ENCODE peak calls at places on chromosomes 12 and 14, in five cellular contexts. D, C, M, B and K are unnamed samples.

GRCh38 chr12:25301798-25302197 is 51.1 kb upstream of the KRAS start:
- DNase-seq in B (peak; percentile 17), C (no peak), M (no peak), D (no peak), K (no peak)

GRCh38 chr14:92093320-92093719 is 13.1 kb downstream of the ATXN3 start:
- DNase-seq in C (peak; percentile 13), D (no peak), B (no peak), M (no peak), K (no peak)

GRCh38 chr12:89882051-89882450 is 173.4 kb upstream of the ATP2B1 start:
- DNase-seq in B (peak; percentile 27), C (peak; percentile 65), M (no peak), D (peak; percentile 18), K (no peak)

GRCh38 chr12:50234347-50234746 is 49.0 kb downstream of the LIMA1 start:
- DNase-seq in B (peak; percentile 56), D (peak; percentile 71), C (peak; percentile 56), M (no peak), K (no peak)

GRCh38 chr12:46455648-46456352 is 83.2 kb upstream of the SLC38A2 start:
- DNase-seq in C (no peak), B (peak; percentile 35), M (no peak), D (peak; percentile 52), K (no peak)

GRCh38 chr14:101885254-101885576 is 79.2 kb upstream of the DYNC1H1 start:
- DNase-seq in C (no peak), M (no peak), B (no peak), D (no peak), K (no peak)

GRCh38 chr12:110012137-110012536 is 12.9 kb downstream of the ANKRD13A start:
- DNase-seq in M (no peak), D (no peak), C (peak; percentile 46), B (peak; percentile 27), K (no peak)

GRCh38 chr14:68955164-68955921 is 23.8 kb downstream of the ACTN1 start:
- DNase-seq in D (no peak), C (no peak), B (no peak), M (no peak), K (no peak)

GRCh38 chr12:51922146-51922545 is 14.8 kb downstream of the ACVRL1 start:
- DNase-seq in B (no peak), M (no peak), C (no peak), D (no peak), K (no peak)

GRCh38 chr12:88947486-88948043 is 367.3 kb upstream of the KITLG start:
- DNase-seq in C (no peak), M (no peak), D (no peak), B (no peak), K (no peak)

GRCh38 chr14:105197274-105197673 is 16.2 kb upstream of the NUDT14 start:
- DNase-seq in M (no peak), C (peak; percentile 30), B (peak; percentile 73), D (no peak), K (no peak)

GRCh38 chr12:49825971-49826421 is 2.2 kb downstream of the NCKAP5L start:
- DNase-seq in B (peak; percentile 74), M (no peak), C (no peak), D (no peak), K (no peak)

GRCh38 chr12:107817250-107817649 is 42.7 kb downstream of the ASCL4 start:
- DNase-seq in B (no peak), C (no peak), D (no peak), M (no peak), K (no peak)

GRCh38 chr12:13252616-13253015 is 56.1 kb downstream of the EMP1 start:
- DNase-seq in D (no peak), B (no peak), C (no peak), M (no peak), K (no peak)

GRCh38 chr12:45725631-45726593 is 3.6 kb upstream of the ARID2 start:
- DNase-seq in B (peak; percentile 64), D (peak; percentile 46), C (peak; percentile 28), M (no peak), K (no peak)

GRCh38 chr12:78457951-78458350 is 406.6 kb upstream of the SYT1 start:
- DNase-seq in B (peak; percentile 46), M (no peak), C (no peak), D (peak; percentile 55), K (no peak)

GRCh38 chr12:131681257-131681620 is 29.7 kb upstream of the SFSWAP start:
- DNase-seq in C (no peak), M (no peak), B (no peak), D (no peak), K (no peak)

GRCh38 chr14:22549981-22550670 is 38.9 kb downstream of the DAD1 start:
- DNase-seq in C (peak; percentile 88), D (peak; percentile 97), M (no peak), B (peak; percentile 66), K (no peak)

GRCh38 chr14:24066490-24067132 is 4.8 kb upstream of the CPNE6 start:
- DNase-seq in C (no peak), D (no peak), B (no peak), M (no peak), K (no peak)

GRCh38 chr14:35390577-35391387 is 13.8 kb downstream of the NFKBIA start:
- DNase-seq in C (peak; percentile 45), D (peak; percentile 35), M (no peak), B (peak; percentile 52), K (no peak)

GRCh38 chr12:109479761-109480160 is 2.3 kb downstream of the UBE3B start:
- DNase-seq in M (no peak), C (no peak), D (no peak), B (no peak), K (no peak)

GRCh38 chr14:57060276-57060956 is 208.3 kb downstream of the EXOC5 start:
- DNase-seq in C (peak; percentile 61), M (no peak), B (no peak), D (peak; percentile 23), K (no peak)